ENCODE peak calls at places on chromosomes 13 and 19, in five cellular contexts. B, O, E, J and L are unnamed samples.

GRCh38 chr19:55160986-55161365 is 3.4 kb upstream of the TNNI3 start:
- DNase-seq in B (no peak), O (no peak), E (no peak), J (no peak), L (no peak)

GRCh38 chr13:24033527-24034302 is 126.8 kb upstream of the SPATA13 start:
- DNase-seq in B (no peak), O (no peak), E (no peak), J (no peak), L (no peak)

GRCh38 chr13:21051675-21052074 is 9.7 kb downstream of the LATS2 start:
- DNase-seq in B (no peak), O (no peak), E (no peak), J (no peak), L (no peak)

GRCh38 chr13:46913757-46914156 is 16.9 kb upstream of the HTR2A start:
- DNase-seq in B (no peak), O (no peak), E (no peak), J (no peak), L (no peak)

GRCh38 chr13:30690282-30691188 is 44.8 kb upstream of the ALOX5AP start:
- DNase-seq in B (no peak), O (no peak), E (no peak), J (no peak), L (no peak)

GRCh38 chr13:49690990-49691886 is at the start of gene EBPL:
- DNase-seq in B (peak; percentile 74), O (peak; percentile 69), E (peak; percentile 38), J (peak; percentile 97), L (peak; percentile 99)

GRCh38 chr19:11261431-11261901 is 858 bp downstream of the DOCK6 start:
- DNase-seq in B (no peak), O (no peak), E (no peak), J (no peak), L (peak; percentile 69)

GRCh38 chr13:54124700-54125099 is 1096.1 kb downstream of the OLFM4 start:
- DNase-seq in B (no peak), O (no peak), E (no peak), J (no peak), L (no peak)

GRCh38 chr19:56097306-56097705 is 23.8 kb downstream of the ZNF787 start:
- DNase-seq in B (peak; percentile 19), O (no peak), E (no peak), J (no peak), L (no peak)

GRCh38 chr13:24116103-24116502 is 44.4 kb upstream of the SPATA13 start:
- DNase-seq in B (no peak), O (no peak), E (no peak), J (no peak), L (no peak)

GRCh38 chr19:41263042-41263849 is 926 bp upstream of the HNRNPUL1 start:
- DNase-seq in B (peak; percentile 71), O (peak; percentile 57), E (no peak), J (peak; percentile 33), L (peak; percentile 80)

GRCh38 chr13:98481511-98481951 is 95.4 kb downstream of the STK24 start:
- DNase-seq in B (no peak), O (no peak), E (no peak), J (no peak), L (no peak)

GRCh38 chr13:48494874-48495273 is 38.0 kb downstream of the RCBTB2 start:
- DNase-seq in B (no peak), O (no peak), E (no peak), J (no peak), L (no peak)

GRCh38 chr19:28283592-28283991 is 929.4 kb downstream of the UQCRFS1 start:
- DNase-seq in B (no peak), O (no peak), E (no peak), J (no peak), L (no peak)

GRCh38 chr13:31044658-31045620 is 112.5 kb downstream of the TEX26 start:
- DNase-seq in B (no peak), O (no peak), E (no peak), J (no peak), L (peak; percentile 53)

GRCh38 chr19:32018014-32018413 is 327.4 kb upstream of the ZNF507 start:
- DNase-seq in B (no peak), O (no peak), E (no peak), J (no peak), L (no peak)

GRCh38 chr13:111614009-111614408 is 293.6 kb downstream of the TEX29 start:
- DNase-seq in B (no peak), O (no peak), E (no peak), J (no peak), L (peak; percentile 26)

GRCh38 chr19:42140125-42140754 is 8.0 kb upstream of the POU2F2 start:
- DNase-seq in B (no peak), O (no peak), E (no peak), J (no peak), L (peak; percentile 97)